ENCODE peak calls at places on chromosomes 16 and 17, in six cellular contexts. One of them, this sample, is unnamed.
A peak's percentile ranks its signal among the peaks of the same experiment; 100 is the strongest.

GRCh38 chr16:17334096-17334495 is 136.7 kb downstream of the XYLT1 start:
- DNase-seq in T-helper 17 cell: no peak
- DNase-seq in MG63: peak; percentile 81
- DNase-seq in breast epithelium: no peak
- DNase-seq in IMR-90: peak; percentile 96
- DNase-seq in kidney: no peak
- DNase-seq in this sample: no peak

GRCh38 chr16:50519001-50519400 is 29.2 kb upstream of the NKD1 start:
- DNase-seq in T-helper 17 cell: no peak
- DNase-seq in MG63: no peak
- DNase-seq in breast epithelium: peak; percentile 7
- DNase-seq in IMR-90: no peak
- DNase-seq in kidney: no peak
- DNase-seq in this sample: no peak

GRCh38 chr16:57939872-57940224 is 31.1 kb downstream of the CNGB1 start:
- DNase-seq in T-helper 17 cell: no peak
- DNase-seq in MG63: no peak
- DNase-seq in breast epithelium: no peak
- DNase-seq in IMR-90: no peak
- DNase-seq in kidney: no peak
- DNase-seq in this sample: no peak

GRCh38 chr17:27849474-27850185 is 43.5 kb downstream of the LYRM9 start:
- DNase-seq in T-helper 17 cell: no peak
- DNase-seq in MG63: no peak
- DNase-seq in breast epithelium: no peak
- DNase-seq in IMR-90: no peak
- DNase-seq in kidney: no peak
- DNase-seq in this sample: no peak

GRCh38 chr17:28514571-28515002 is 8.4 kb downstream of the FOXN1 start:
- DNase-seq in T-helper 17 cell: no peak
- DNase-seq in MG63: no peak
- DNase-seq in breast epithelium: no peak
- DNase-seq in IMR-90: no peak
- DNase-seq in kidney: no peak
- DNase-seq in this sample: no peak

GRCh38 chr17:31374083-31374447 is 17.4 kb upstream of the RAB11FIP4 start:
- DNase-seq in T-helper 17 cell: no peak
- DNase-seq in MG63: no peak
- DNase-seq in breast epithelium: no peak
- DNase-seq in IMR-90: no peak
- DNase-seq in kidney: no peak
- DNase-seq in this sample: no peak

GRCh38 chr16:15466886-15467781 is 32.7 kb downstream of the BMERB1 start:
- DNase-seq in T-helper 17 cell: no peak
- DNase-seq in MG63: no peak
- DNase-seq in breast epithelium: no peak
- DNase-seq in IMR-90: no peak
- DNase-seq in kidney: no peak
- DNase-seq in this sample: peak; percentile 60

GRCh38 chr16:81316176-81316496 is 1.4 kb downstream of the GAN start:
- DNase-seq in T-helper 17 cell: no peak
- DNase-seq in MG63: no peak
- DNase-seq in breast epithelium: no peak
- DNase-seq in IMR-90: no peak
- DNase-seq in kidney: no peak
- DNase-seq in this sample: no peak

GRCh38 chr16:15894571-15895358 is 6.4 kb upstream of the CEP20 start:
- DNase-seq in T-helper 17 cell: no peak
- DNase-seq in MG63: no peak
- DNase-seq in breast epithelium: no peak
- DNase-seq in IMR-90: no peak
- DNase-seq in kidney: no peak
- DNase-seq in this sample: no peak

GRCh38 chr17:44005865-44006580 is 1.6 kb downstream of the NAGS start:
- DNase-seq in T-helper 17 cell: peak; percentile 28
- DNase-seq in MG63: no peak
- DNase-seq in breast epithelium: peak; percentile 62
- DNase-seq in IMR-90: no peak
- DNase-seq in kidney: peak; percentile 88
- DNase-seq in this sample: peak; percentile 82

GRCh38 chr17:1492249-1493206 is at the start of gene MYO1C:
- DNase-seq in T-helper 17 cell: no peak
- DNase-seq in MG63: no peak
- DNase-seq in breast epithelium: no peak
- DNase-seq in IMR-90: no peak
- DNase-seq in kidney: peak; percentile 84
- DNase-seq in this sample: peak; percentile 47

GRCh38 chr17:81991684-81992513 is 14.5 kb downstream of the ASPSCR1 start:
- DNase-seq in T-helper 17 cell: no peak
- DNase-seq in MG63: peak; percentile 98
- DNase-seq in breast epithelium: peak; percentile 77
- DNase-seq in IMR-90: peak; percentile 31
- DNase-seq in kidney: peak; percentile 92
- DNase-seq in this sample: peak; percentile 86

GRCh38 chr17:55577687-55578086 is 66.4 kb upstream of the SMIM36 start:
- DNase-seq in T-helper 17 cell: peak; percentile 21
- DNase-seq in MG63: no peak
- DNase-seq in breast epithelium: no peak
- DNase-seq in IMR-90: peak; percentile 19
- DNase-seq in kidney: peak; percentile 70
- DNase-seq in this sample: no peak

GRCh38 chr16:72532896-72533295 is 360.9 kb upstream of the PMFBP1 start:
- DNase-seq in T-helper 17 cell: no peak
- DNase-seq in MG63: no peak
- DNase-seq in breast epithelium: no peak
- DNase-seq in IMR-90: no peak
- DNase-seq in kidney: no peak
- DNase-seq in this sample: no peak

GRCh38 chr17:66727634-66728570 is 107.0 kb upstream of the CACNG5 start:
- DNase-seq in T-helper 17 cell: no peak
- DNase-seq in MG63: peak; percentile 36
- DNase-seq in breast epithelium: peak; percentile 41
- DNase-seq in IMR-90: peak; percentile 50
- DNase-seq in kidney: no peak
- DNase-seq in this sample: peak; percentile 69

GRCh38 chr16:17510532-17510931 is 39.8 kb upstream of the XYLT1 start:
- DNase-seq in T-helper 17 cell: no peak
- DNase-seq in MG63: peak; percentile 27
- DNase-seq in breast epithelium: no peak
- DNase-seq in IMR-90: peak; percentile 35
- DNase-seq in kidney: no peak
- DNase-seq in this sample: no peak

GRCh38 chr17:36777118-36777517 is 160.2 kb upstream of the LHX1 start:
- DNase-seq in T-helper 17 cell: no peak
- DNase-seq in MG63: no peak
- DNase-seq in breast epithelium: no peak
- DNase-seq in IMR-90: peak; percentile 6
- DNase-seq in kidney: no peak
- DNase-seq in this sample: peak; percentile 3

GRCh38 chr16:84905965-84906460 is 86.2 kb downstream of the CRISPLD2 start:
- DNase-seq in T-helper 17 cell: no peak
- DNase-seq in MG63: no peak
- DNase-seq in breast epithelium: no peak
- DNase-seq in IMR-90: no peak
- DNase-seq in kidney: peak; percentile 32
- DNase-seq in this sample: no peak

GRCh38 chr17:78421534-78422266 is 43.3 kb downstream of the PGS1 start:
- DNase-seq in T-helper 17 cell: peak; percentile 65
- DNase-seq in MG63: peak; percentile 55
- DNase-seq in breast epithelium: peak; percentile 60
- DNase-seq in IMR-90: peak; percentile 65
- DNase-seq in kidney: peak; percentile 90
- DNase-seq in this sample: peak; percentile 87

GRCh38 chr16:66266436-66267286 is 99.8 kb upstream of the CDH5 start:
- DNase-seq in T-helper 17 cell: no peak
- DNase-seq in MG63: peak; percentile 85
- DNase-seq in breast epithelium: peak; percentile 49
- DNase-seq in IMR-90: peak; percentile 90
- DNase-seq in kidney: no peak
- DNase-seq in this sample: no peak

GRCh38 chr17:75386430-75386829 is 19.0 kb downstream of the GRB2 start:
- DNase-seq in T-helper 17 cell: no peak
- DNase-seq in MG63: no peak
- DNase-seq in breast epithelium: no peak
- DNase-seq in IMR-90: no peak
- DNase-seq in kidney: no peak
- DNase-seq in this sample: no peak

GRCh38 chr17:42833771-42834422 is 700 bp downstream of the PSME3 start:
- DNase-seq in T-helper 17 cell: no peak
- DNase-seq in MG63: no peak
- DNase-seq in breast epithelium: no peak
- DNase-seq in IMR-90: no peak
- DNase-seq in kidney: peak; percentile 77
- DNase-seq in this sample: no peak

GRCh38 chr16:52446076-52446475 is 100.9 kb downstream of the TOX3 start:
- DNase-seq in T-helper 17 cell: no peak
- DNase-seq in MG63: no peak
- DNase-seq in breast epithelium: no peak
- DNase-seq in IMR-90: no peak
- DNase-seq in kidney: no peak
- DNase-seq in this sample: no peak

GRCh38 chr17:82203920-82204319 is 8.7 kb downstream of the CCDC57 start:
- DNase-seq in T-helper 17 cell: no peak
- DNase-seq in MG63: no peak
- DNase-seq in breast epithelium: no peak
- DNase-seq in IMR-90: no peak
- DNase-seq in kidney: no peak
- DNase-seq in this sample: no peak

GRCh38 chr17:41617698-41618097 is 5.1 kb upstream of the KRT16 start:
- DNase-seq in T-helper 17 cell: no peak
- DNase-seq in MG63: no peak
- DNase-seq in breast epithelium: peak; percentile 79
- DNase-seq in IMR-90: no peak
- DNase-seq in kidney: no peak
- DNase-seq in this sample: no peak

GRCh38 chr16:87698676-87699179 is 67.1 kb downstream of the KLHDC4 start:
- DNase-seq in T-helper 17 cell: no peak
- DNase-seq in MG63: no peak
- DNase-seq in breast epithelium: no peak
- DNase-seq in IMR-90: no peak
- DNase-seq in kidney: no peak
- DNase-seq in this sample: no peak

GRCh38 chr17:57375040-57375769 is 118.9 kb downstream of the MSI2 start:
- DNase-seq in T-helper 17 cell: no peak
- DNase-seq in MG63: no peak
- DNase-seq in breast epithelium: no peak
- DNase-seq in IMR-90: no peak
- DNase-seq in kidney: no peak
- DNase-seq in this sample: no peak

GRCh38 chr17:17666111-17666714 is 15.0 kb upstream of the RAI1 start:
- DNase-seq in T-helper 17 cell: no peak
- DNase-seq in MG63: peak; percentile 57
- DNase-seq in breast epithelium: no peak
- DNase-seq in IMR-90: peak; percentile 82
- DNase-seq in kidney: no peak
- DNase-seq in this sample: peak; percentile 77

GRCh38 chr16:58024673-58025350 is 742 bp upstream of the MMP15 start:
- DNase-seq in T-helper 17 cell: no peak
- DNase-seq in MG63: no peak
- DNase-seq in breast epithelium: no peak
- DNase-seq in IMR-90: no peak
- DNase-seq in kidney: peak; percentile 84
- DNase-seq in this sample: no peak

GRCh38 chr17:38609280-38610031 is 3.7 kb upstream of the SRCIN1 start:
- DNase-seq in T-helper 17 cell: no peak
- DNase-seq in MG63: no peak
- DNase-seq in breast epithelium: no peak
- DNase-seq in IMR-90: no peak
- DNase-seq in kidney: no peak
- DNase-seq in this sample: no peak
- H3K9me3 ChIP-seq in T-helper 17 cell: no peaks in the 10 kb centered on the region
- H3K9me3 ChIP-seq in MG63: peaks cover 2% of the 10 kb centered on the region
- H3K9me3 ChIP-seq in breast epithelium: no peaks in the 10 kb centered on the region
- H3K9me3 ChIP-seq in IMR-90: peaks cover 10% of the 10 kb centered on the region
- H3K9me3 ChIP-seq in kidney: no peaks in the 10 kb centered on the region
- H3K9me3 ChIP-seq in this sample: no peaks in the 10 kb centered on the region

DNA sequence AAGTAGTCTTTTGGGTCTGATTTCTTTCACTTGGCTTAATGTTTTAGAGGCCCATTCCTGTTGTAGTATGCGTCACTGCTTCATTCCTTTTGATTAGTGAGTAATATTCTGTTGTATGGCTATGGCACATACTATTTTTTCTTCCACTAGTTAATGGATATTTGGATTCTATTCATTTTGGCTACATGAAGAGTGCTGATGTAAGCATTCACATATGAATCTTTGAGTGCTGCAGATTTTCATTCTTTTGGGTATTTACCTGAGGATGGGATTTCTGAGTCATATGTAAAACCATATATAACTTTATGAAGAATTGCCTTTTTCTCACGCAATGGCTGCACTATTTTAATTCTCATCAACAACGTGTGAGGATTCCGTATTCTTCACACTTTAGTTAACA is 113.6 kb downstream of the AHSP start:
- DNase-seq in T-helper 17 cell: no peak
- DNase-seq in MG63: no peak
- DNase-seq in breast epithelium: no peak
- DNase-seq in IMR-90: no peak
- DNase-seq in kidney: no peak
- DNase-seq in this sample: no peak
- H3K9me3 ChIP-seq in T-helper 17 cell: no peaks in the 10 kb centered on the region
- H3K9me3 ChIP-seq in MG63: no peaks in the 10 kb centered on the region
- H3K9me3 ChIP-seq in breast epithelium: no peaks in the 10 kb centered on the region
- H3K9me3 ChIP-seq in IMR-90: no peaks in the 10 kb centered on the region
- H3K9me3 ChIP-seq in kidney: no peaks in the 10 kb centered on the region
- H3K9me3 ChIP-seq in this sample: no peaks in the 10 kb centered on the region

GRCh38 chr17:61699694-61700093 is 108.7 kb upstream of the NACA2 start:
- DNase-seq in T-helper 17 cell: no peak
- DNase-seq in MG63: no peak
- DNase-seq in breast epithelium: no peak
- DNase-seq in IMR-90: no peak
- DNase-seq in kidney: no peak
- DNase-seq in this sample: no peak
- H3K9me3 ChIP-seq in T-helper 17 cell: peaks cover 6% of the 10 kb centered on the region
- H3K9me3 ChIP-seq in MG63: peaks cover 28% of the 10 kb centered on the region
- H3K9me3 ChIP-seq in breast epithelium: peaks cover 18% of the 10 kb centered on the region
- H3K9me3 ChIP-seq in IMR-90: peaks cover 19% of the 10 kb centered on the region
- H3K9me3 ChIP-seq in kidney: peaks cover 7% of the 10 kb centered on the region
- H3K9me3 ChIP-seq in this sample: peaks cover 15% of the 10 kb centered on the region

GRCh38 chr17:16552637-16553045 is 16.4 kb downstream of the ZNF287 start:
- DNase-seq in T-helper 17 cell: no peak
- DNase-seq in MG63: no peak
- DNase-seq in breast epithelium: no peak
- DNase-seq in IMR-90: no peak
- DNase-seq in kidney: no peak
- DNase-seq in this sample: no peak
- H3K9me3 ChIP-seq in T-helper 17 cell: peaks cover 46% of the 10 kb centered on the region
- H3K9me3 ChIP-seq in MG63: peaks cover 24% of the 10 kb centered on the region
- H3K9me3 ChIP-seq in breast epithelium: peaks cover 65% of the 10 kb centered on the region
- H3K9me3 ChIP-seq in IMR-90: peaks cover 67% of the 10 kb centered on the region
- H3K9me3 ChIP-seq in kidney: peaks cover 34% of the 10 kb centered on the region
- H3K9me3 ChIP-seq in this sample: peaks cover 82% of the 10 kb centered on the region

DNA sequence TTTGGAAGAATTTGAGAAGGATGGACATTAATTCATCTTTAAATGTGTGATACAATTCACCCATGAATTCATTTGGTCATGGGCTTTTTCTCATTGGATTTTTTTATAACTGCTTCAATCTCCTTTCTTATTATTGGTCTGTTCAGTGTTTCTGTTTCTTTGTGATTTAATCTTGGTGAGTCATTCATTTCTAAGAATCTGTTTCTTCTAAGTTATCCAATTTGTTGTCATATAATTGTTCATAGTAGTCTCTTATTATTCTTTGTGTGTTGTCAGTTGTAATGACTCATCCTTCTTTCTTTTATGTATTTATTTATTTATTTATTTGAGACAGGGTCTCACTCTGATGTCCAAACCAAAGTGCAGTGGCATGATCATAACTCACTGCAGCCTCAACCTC is 146.1 kb upstream of the ZNF267 start:
- DNase-seq in T-helper 17 cell: no peak
- DNase-seq in MG63: no peak
- DNase-seq in breast epithelium: no peak
- DNase-seq in IMR-90: no peak
- DNase-seq in kidney: no peak
- DNase-seq in this sample: no peak
- H3K9me3 ChIP-seq in T-helper 17 cell: peaks cover 3% of the 10 kb centered on the region
- H3K9me3 ChIP-seq in MG63: peaks cover 15% of the 10 kb centered on the region
- H3K9me3 ChIP-seq in breast epithelium: no peaks in the 10 kb centered on the region
- H3K9me3 ChIP-seq in IMR-90: peaks cover 4% of the 10 kb centered on the region
- H3K9me3 ChIP-seq in kidney: peaks cover 4% of the 10 kb centered on the region
- H3K9me3 ChIP-seq in this sample: no peaks in the 10 kb centered on the region

This sample was measured in PC-3.